ENCODE peak calls at places on chromosomes 16 and 17, in seven cellular contexts. L is IMR-90, S is HCT116, J is ovary, E is body of pancreas, I is adrenal gland, X is A549. N is an unnamed sample. For H3K4me1, the result is how much of the 10 kb centered on the place peaks cover.

GRCh38 chr17:21295036-21295952 is 10.8 kb downstream of the MAP2K3 start:
- DNase-seq in I (no peak), J (no peak), E (peak), L (peak), S (no peak), X (no peak), N (peak)

GRCh38 chr17:35284955-35285354 is 42.1 kb downstream of the SLFN5 start:
- DNase-seq in E (no peak), J (no peak), S (no peak), X (no peak), L (no peak), I (no peak), N (no peak)

GRCh38 chr17:82036634-82037112 is 824 bp downstream of the DCXR start:
- DNase-seq in J (no peak), X (no peak), I (no peak), L (no peak), S (no peak), E (no peak), N (no peak)

GRCh38 chr16:85582177-85582888 is 30.8 kb upstream of the GSE1 start:
- DNase-seq in S (no peak), I (no peak), L (no peak), X (no peak), E (no peak), J (peak), N (no peak)

GRCh38 chr16:69435977-69436729 is 11.7 kb downstream of the CYB5B start:
- DNase-seq in L (no peak), I (no peak), X (no peak), S (no peak), J (no peak), E (no peak), N (no peak)

GRCh38 chr17:59837362-59838195 is 55.2 kb downstream of the TUBD1 start:
- DNase-seq in J (no peak), E (peak), L (peak), I (peak), S (peak), X (peak), N (peak)

GRCh38 chr16:76265434-76266045 is 11.7 kb upstream of the CNTNAP4 start:
- DNase-seq in X (peak), E (peak), J (no peak), S (peak), L (peak), I (peak), N (peak)

GRCh38 chr16:86059253-86060171 is 160.6 kb downstream of the IRF8 start:
- DNase-seq in I (peak), X (no peak), L (peak), J (peak), S (no peak), E (peak), N (no peak)

GRCh38 chr17:67125417-67125816 is 81.1 kb downstream of the CACNG1 start:
- DNase-seq in S (no peak), J (no peak), E (no peak), I (peak), X (no peak), L (no peak), N (no peak)

GRCh38 chr17:67044940-67045339 is 586 bp downstream of the CACNG1 start:
- DNase-seq in I (peak), S (no peak), L (no peak), E (peak), X (no peak), J (no peak), N (no peak)

GRCh38 chr17:72472116-72472515 is 351.3 kb downstream of the SOX9 start:
- DNase-seq in L (no peak), E (no peak), S (no peak), I (no peak), J (no peak), X (no peak), N (no peak)

GRCh38 chr17:28467456-28468025 is 5.9 kb upstream of the SLC13A2 start:
- DNase-seq in E (no peak), L (peak), X (no peak), I (no peak), S (no peak), J (no peak), N (no peak)

GRCh38 chr17:51035436-51035835 is 85.2 kb downstream of the SPAG9 start:
- DNase-seq in L (peak), I (no peak), X (no peak), S (no peak), E (no peak), J (no peak), N (no peak)

GRCh38 chr17:12900474-12900873 is 111.2 kb downstream of the ARHGAP44 start:
- DNase-seq in J (no peak), X (no peak), S (no peak), E (no peak), I (no peak), L (no peak), N (no peak)

GRCh38 chr17:16987830-16988601 is 16.1 kb upstream of the TNFRSF13B start:
- DNase-seq in E (peak), I (peak), X (peak), S (no peak), L (peak), J (no peak), N (peak)

GRCh38 chr17:2484876-2485275 is 26.8 kb downstream of the METTL16 start:
- DNase-seq in E (peak), S (no peak), L (no peak), X (no peak), J (no peak), I (no peak), N (no peak)

GRCh38 chr16:13970708-13971422 is 50.9 kb downstream of the ERCC4 start:
- DNase-seq in L (no peak), X (no peak), S (no peak), E (no peak), I (no peak), J (no peak), N (no peak)

GRCh38 chr16:11497851-11498289 is 88.8 kb downstream of the LITAF start:
- DNase-seq in I (peak), S (peak), J (no peak), L (peak), E (no peak), X (no peak), N (no peak)

GRCh38 chr17:78133971-78134898 is 3.7 kb downstream of the TMC8 start:
- DNase-seq in X (peak), I (peak), S (peak), L (peak), J (no peak), E (peak), N (peak)

GRCh38 chr16:80122155-80122554 is 418.6 kb upstream of the DYNLRB2 start:
- DNase-seq in I (peak), L (no peak), S (no peak), X (no peak), J (peak), E (peak), N (no peak)

GRCh38 chr16:57830890-57831484 is 28.7 kb upstream of the KIFC3 start:
- DNase-seq in S (no peak), X (no peak), E (no peak), L (no peak), J (no peak), I (no peak), N (no peak)

GRCh38 chr17:18139092-18139491 is 30.5 kb downstream of the MYO15A start:
- DNase-seq in E (no peak), J (no peak), X (no peak), I (no peak), S (no peak), L (no peak), N (no peak)

GRCh38 chr17:17514993-17515920 is 19.1 kb upstream of the RASD1 start:
- DNase-seq in S (no peak), J (no peak), X (no peak), I (no peak), L (peak), E (no peak), N (no peak)

GRCh38 chr17:751269-752001 is 629 bp downstream of the GEMIN4 start:
- DNase-seq in X (peak), S (no peak), L (peak), I (peak), J (no peak), E (peak), N (peak)

GRCh38 chr16:58339452-58339938 is 44.7 kb upstream of the PRSS54 start:
- DNase-seq in I (peak), L (no peak), X (peak), S (peak), J (no peak), E (no peak), N (no peak)

GRCh38 chr17:27320222-27320560 is 26.3 kb downstream of the WSB1 start:
- DNase-seq in L (no peak), S (no peak), X (no peak), J (no peak), E (no peak), I (no peak), N (no peak)

GRCh38 chr17:27322690-27323508 is 29.0 kb downstream of the WSB1 start:
- DNase-seq in X (no peak), S (no peak), J (no peak), E (no peak), I (no peak), L (no peak), N (no peak)

GRCh38 chr17:27323538-27324212 is 29.8 kb downstream of the WSB1 start:
- DNase-seq in E (peak), S (no peak), X (no peak), J (peak), I (peak), L (peak), N (no peak)

GRCh38 chr17:27321372-27321771 is 27.5 kb downstream of the WSB1 start:
- DNase-seq in E (no peak), I (no peak), J (no peak), L (no peak), X (no peak), S (no peak), N (no peak)

GRCh38 chr17:27322026-27322425 is 28.1 kb downstream of the WSB1 start:
- DNase-seq in L (no peak), I (no peak), X (no peak), E (no peak), S (no peak), J (no peak), N (no peak)
- H3K27ac ChIP-seq in L (no peak), I (no peak), X (no peak), E (no peak), S (no peak), J (no peak), N (no peak)

GRCh38 chr16:27251561-27252205 is 16.9 kb downstream of the NSMCE1 start:
- DNase-seq in J (no peak), I (no peak), E (no peak), L (no peak), X (no peak), S (no peak), N (no peak)
- H3K4me1 ChIP-seq in J (under half), I (under half), E (under half), L (under half), X (under half), S (under half), N (under half)

DNA sequence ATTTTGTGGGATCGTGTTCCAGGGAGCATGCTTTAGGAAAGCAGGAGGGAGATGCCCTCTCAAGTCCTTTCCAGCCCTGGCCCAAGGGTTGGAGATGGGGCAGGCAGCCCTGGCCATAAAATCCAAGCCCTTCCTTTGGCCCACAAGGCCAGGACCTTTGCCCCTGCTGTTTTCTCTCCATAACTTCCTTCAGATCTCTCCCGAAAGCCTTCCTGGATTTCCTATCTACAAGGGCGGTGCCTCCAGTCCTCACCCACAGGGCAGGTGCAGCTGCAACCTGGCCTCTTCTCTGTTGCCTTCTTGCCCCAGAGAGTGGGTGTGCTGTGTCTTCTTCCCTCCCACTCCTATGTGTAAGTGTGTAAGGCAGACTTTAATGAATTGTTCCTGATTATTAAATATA is 8.5 kb upstream of the PDP2 start:
- DNase-seq in E (no peak), I (no peak), X (no peak), S (no peak), L (no peak), J (no peak), N (peak)
- TF ChIP-seq POLR2A in E (no peak), I (no peak), X (no peak), S (no peak), L (no peak), J (no peak), N (no peak)

GRCh38 chr17:74441537-74441936 is 9.6 kb downstream of the GPRC5C start:
- DNase-seq in X (no peak), S (no peak), J (no peak), L (no peak), E (no peak), I (no peak), N (no peak)
- H3K27ac ChIP-seq in X (no peak), S (no peak), J (no peak), L (no peak), E (peak), I (no peak), N (no peak)

GRCh38 chr16:50600582-50601283 is 52.5 kb downstream of the NKD1 start:
- DNase-seq in E (no peak), L (no peak), S (no peak), J (no peak), I (no peak), X (no peak), N (no peak)
- H3K4me1 ChIP-seq in E (under half), L (under half), S (under half), J (under half), I (under half), X (under half), N (under half)

N was measured in Peyer's patch.